ENCODE peak calls at places on chromosomes 1 and 21, in nine cellular contexts. One of them, this sample, is unnamed.
A peak's percentile ranks its signal among the peaks of the same experiment; 100 is the strongest.

GRCh38 chr1:183289104-183289503 is 103.0 kb downstream of the LAMC2 start:
- DNase-seq in kidney tubule cell: no peak
- DNase-seq in fibroblast of the aortic adventitia: no peak
- DNase-seq in T-helper 17 cell: no peak
- DNase-seq in HFFc6: no peak
- DNase-seq in GM13977: no peak
- DNase-seq in glomerular endothelial cell: no peak
- DNase-seq in stimulated activated CD4-positive, alpha-beta T cell treated with anti-CD3 and anti-CD28 coated beads, Interleukin-15, amount 100 ng/mL, for 1 hour: no peak
- DNase-seq in left colon: no peak
- DNase-seq in this sample: no peak

GRCh38 chr1:246587606-246588005 is 21.4 kb downstream of the CNST start:
- DNase-seq in kidney tubule cell: no peak
- DNase-seq in fibroblast of the aortic adventitia: peak; percentile 86
- DNase-seq in T-helper 17 cell: no peak
- DNase-seq in HFFc6: peak; percentile 32
- DNase-seq in GM13977: no peak
- DNase-seq in glomerular endothelial cell: no peak
- DNase-seq in stimulated activated CD4-positive, alpha-beta T cell treated with anti-CD3 and anti-CD28 coated beads, Interleukin-15, amount 100 ng/mL, for 1 hour: no peak
- DNase-seq in left colon: no peak
- DNase-seq in this sample: no peak

GRCh38 chr1:180291004-180291403 is 60.9 kb downstream of the LHX4 start:
- DNase-seq in kidney tubule cell: peak; percentile 53
- DNase-seq in fibroblast of the aortic adventitia: peak; percentile 30
- DNase-seq in T-helper 17 cell: no peak
- DNase-seq in HFFc6: no peak
- DNase-seq in GM13977: no peak
- DNase-seq in glomerular endothelial cell: no peak
- DNase-seq in stimulated activated CD4-positive, alpha-beta T cell treated with anti-CD3 and anti-CD28 coated beads, Interleukin-15, amount 100 ng/mL, for 1 hour: no peak
- DNase-seq in left colon: no peak
- DNase-seq in this sample: no peak

GRCh38 chr1:94209425-94209824 is 28.0 kb downstream of the ARHGAP29 start:
- DNase-seq in kidney tubule cell: peak; percentile 57
- DNase-seq in fibroblast of the aortic adventitia: peak; percentile 68
- DNase-seq in T-helper 17 cell: no peak
- DNase-seq in HFFc6: no peak
- DNase-seq in GM13977: no peak
- DNase-seq in glomerular endothelial cell: no peak
- DNase-seq in stimulated activated CD4-positive, alpha-beta T cell treated with anti-CD3 and anti-CD28 coated beads, Interleukin-15, amount 100 ng/mL, for 1 hour: no peak
- DNase-seq in left colon: no peak
- DNase-seq in this sample: no peak

GRCh38 chr1:4513326-4514114 is 140.9 kb upstream of the AJAP1 start:
- DNase-seq in kidney tubule cell: no peak
- DNase-seq in fibroblast of the aortic adventitia: no peak
- DNase-seq in T-helper 17 cell: no peak
- DNase-seq in HFFc6: no peak
- DNase-seq in GM13977: no peak
- DNase-seq in glomerular endothelial cell: no peak
- DNase-seq in stimulated activated CD4-positive, alpha-beta T cell treated with anti-CD3 and anti-CD28 coated beads, Interleukin-15, amount 100 ng/mL, for 1 hour: no peak
- DNase-seq in left colon: no peak
- DNase-seq in this sample: no peak

GRCh38 chr1:43325381-43325780 is 12.2 kb upstream of the MPL start:
- DNase-seq in kidney tubule cell: no peak
- DNase-seq in fibroblast of the aortic adventitia: no peak
- DNase-seq in T-helper 17 cell: no peak
- DNase-seq in HFFc6: no peak
- DNase-seq in GM13977: no peak
- DNase-seq in glomerular endothelial cell: no peak
- DNase-seq in stimulated activated CD4-positive, alpha-beta T cell treated with anti-CD3 and anti-CD28 coated beads, Interleukin-15, amount 100 ng/mL, for 1 hour: no peak
- DNase-seq in left colon: no peak
- DNase-seq in this sample: no peak

GRCh38 chr1:24351918-24352637 is 32.9 kb downstream of the GRHL3 start:
- DNase-seq in kidney tubule cell: peak; percentile 68
- DNase-seq in fibroblast of the aortic adventitia: peak; percentile 17
- DNase-seq in T-helper 17 cell: no peak
- DNase-seq in HFFc6: peak; percentile 70
- DNase-seq in GM13977: peak; percentile 63
- DNase-seq in glomerular endothelial cell: no peak
- DNase-seq in stimulated activated CD4-positive, alpha-beta T cell treated with anti-CD3 and anti-CD28 coated beads, Interleukin-15, amount 100 ng/mL, for 1 hour: peak; percentile 10
- DNase-seq in left colon: no peak
- DNase-seq in this sample: no peak

GRCh38 chr1:9705337-9706098 is 54.0 kb downstream of the PIK3CD start:
- DNase-seq in kidney tubule cell: peak; percentile 81
- DNase-seq in fibroblast of the aortic adventitia: peak; percentile 52
- DNase-seq in T-helper 17 cell: no peak
- DNase-seq in HFFc6: peak; percentile 49
- DNase-seq in GM13977: no peak
- DNase-seq in glomerular endothelial cell: no peak
- DNase-seq in stimulated activated CD4-positive, alpha-beta T cell treated with anti-CD3 and anti-CD28 coated beads, Interleukin-15, amount 100 ng/mL, for 1 hour: no peak
- DNase-seq in left colon: no peak
- DNase-seq in this sample: peak; percentile 75

GRCh38 chr1:56190975-56191768 is 388.2 kb downstream of the PLPP3 start:
- DNase-seq in kidney tubule cell: no peak
- DNase-seq in fibroblast of the aortic adventitia: peak; percentile 78
- DNase-seq in T-helper 17 cell: no peak
- DNase-seq in HFFc6: peak; percentile 15
- DNase-seq in GM13977: no peak
- DNase-seq in glomerular endothelial cell: no peak
- DNase-seq in stimulated activated CD4-positive, alpha-beta T cell treated with anti-CD3 and anti-CD28 coated beads, Interleukin-15, amount 100 ng/mL, for 1 hour: no peak
- DNase-seq in left colon: no peak
- DNase-seq in this sample: no peak

GRCh38 chr21:43203523-43204080 is 34.8 kb downstream of the CRYAA start:
- DNase-seq in kidney tubule cell: no peak
- DNase-seq in fibroblast of the aortic adventitia: no peak
- DNase-seq in T-helper 17 cell: no peak
- DNase-seq in HFFc6: no peak
- DNase-seq in GM13977: no peak
- DNase-seq in glomerular endothelial cell: no peak
- DNase-seq in stimulated activated CD4-positive, alpha-beta T cell treated with anti-CD3 and anti-CD28 coated beads, Interleukin-15, amount 100 ng/mL, for 1 hour: no peak
- DNase-seq in left colon: peak; percentile 16
- DNase-seq in this sample: no peak

GRCh38 chr1:67743072-67743725 is 58.2 kb downstream of the GADD45A start:
- DNase-seq in kidney tubule cell: no peak
- DNase-seq in fibroblast of the aortic adventitia: no peak
- DNase-seq in T-helper 17 cell: no peak
- DNase-seq in HFFc6: no peak
- DNase-seq in GM13977: no peak
- DNase-seq in glomerular endothelial cell: no peak
- DNase-seq in stimulated activated CD4-positive, alpha-beta T cell treated with anti-CD3 and anti-CD28 coated beads, Interleukin-15, amount 100 ng/mL, for 1 hour: no peak
- DNase-seq in left colon: no peak
- DNase-seq in this sample: no peak

GRCh38 chr1:176983786-176984185 is 180.7 kb downstream of the ASTN1 start:
- DNase-seq in kidney tubule cell: no peak
- DNase-seq in fibroblast of the aortic adventitia: no peak
- DNase-seq in T-helper 17 cell: no peak
- DNase-seq in HFFc6: no peak
- DNase-seq in GM13977: no peak
- DNase-seq in glomerular endothelial cell: no peak
- DNase-seq in stimulated activated CD4-positive, alpha-beta T cell treated with anti-CD3 and anti-CD28 coated beads, Interleukin-15, amount 100 ng/mL, for 1 hour: no peak
- DNase-seq in left colon: no peak
- DNase-seq in this sample: no peak

GRCh38 chr1:7555391-7556185 is 215.5 kb upstream of the VAMP3 start:
- DNase-seq in kidney tubule cell: no peak
- DNase-seq in fibroblast of the aortic adventitia: no peak
- DNase-seq in T-helper 17 cell: no peak
- DNase-seq in HFFc6: no peak
- DNase-seq in GM13977: no peak
- DNase-seq in glomerular endothelial cell: no peak
- DNase-seq in stimulated activated CD4-positive, alpha-beta T cell treated with anti-CD3 and anti-CD28 coated beads, Interleukin-15, amount 100 ng/mL, for 1 hour: no peak
- DNase-seq in left colon: no peak
- DNase-seq in this sample: no peak

This sample was measured in kidney glomerular epithelial cell.